ENCODE peak calls at places on chromosomes 12 and 14, in nine cellular contexts. One of them, this sample, is unnamed.

GRCh38 chr12:21580748-21581495 is 23.7 kb downstream of the GYS2 start:
- DNase-seq in activated CD4-positive, alpha-beta T cell treated with anti-CD3 and anti-CD28 coated beads for 24 hours: no peak
- DNase-seq in stimulated activated CD4-positive, alpha-beta T cell treated with anti-CD3 and anti-CD28 coated beads, Interleukin-4, amount 100 ng/mL, for 48 hours: no peak
- DNase-seq in head of caudate nucleus: no peak
- DNase-seq in GM04504: no peak
- DNase-seq in iris pigment epithelial cell: no peak
- DNase-seq in dermis microvascular lymphatic vessel endothelial cell: no peak
- DNase-seq in AG04450: no peak
- DNase-seq in neural crest cell: no peak
- DNase-seq in this sample: no peak

GRCh38 chr12:89346741-89347324 is 5.5 kb downstream of the DUSP6 start:
- DNase-seq in activated CD4-positive, alpha-beta T cell treated with anti-CD3 and anti-CD28 coated beads for 24 hours: no peak
- DNase-seq in dermis microvascular lymphatic vessel endothelial cell: peak
- DNase-seq in GM04504: no peak
- DNase-seq in AG04450: no peak
- DNase-seq in neural crest cell: no peak
- DNase-seq in head of caudate nucleus: no peak
- DNase-seq in stimulated activated CD4-positive, alpha-beta T cell treated with anti-CD3 and anti-CD28 coated beads, Interleukin-4, amount 100 ng/mL, for 48 hours: no peak
- DNase-seq in iris pigment epithelial cell: peak
- DNase-seq in this sample: no peak

GRCh38 chr12:15590180-15590826 is 198.9 kb downstream of the EPS8 start:
- DNase-seq in GM04504: peak
- DNase-seq in neural crest cell: peak
- DNase-seq in head of caudate nucleus: peak
- DNase-seq in AG04450: peak
- DNase-seq in dermis microvascular lymphatic vessel endothelial cell: peak
- DNase-seq in iris pigment epithelial cell: peak
- DNase-seq in activated CD4-positive, alpha-beta T cell treated with anti-CD3 and anti-CD28 coated beads for 24 hours: peak
- DNase-seq in stimulated activated CD4-positive, alpha-beta T cell treated with anti-CD3 and anti-CD28 coated beads, Interleukin-4, amount 100 ng/mL, for 48 hours: peak
- DNase-seq in this sample: peak

GRCh38 chr12:129900306-129900705 is 3.5 kb downstream of the TMEM132D start:
- DNase-seq in neural crest cell: no peak
- DNase-seq in stimulated activated CD4-positive, alpha-beta T cell treated with anti-CD3 and anti-CD28 coated beads, Interleukin-4, amount 100 ng/mL, for 48 hours: no peak
- DNase-seq in head of caudate nucleus: no peak
- DNase-seq in iris pigment epithelial cell: no peak
- DNase-seq in dermis microvascular lymphatic vessel endothelial cell: no peak
- DNase-seq in AG04450: no peak
- DNase-seq in GM04504: no peak
- DNase-seq in activated CD4-positive, alpha-beta T cell treated with anti-CD3 and anti-CD28 coated beads for 24 hours: no peak
- DNase-seq in this sample: no peak

GRCh38 chr12:89225401-89225800 is 126.9 kb downstream of the DUSP6 start:
- DNase-seq in activated CD4-positive, alpha-beta T cell treated with anti-CD3 and anti-CD28 coated beads for 24 hours: peak
- DNase-seq in iris pigment epithelial cell: peak
- DNase-seq in GM04504: peak
- DNase-seq in head of caudate nucleus: no peak
- DNase-seq in neural crest cell: no peak
- DNase-seq in stimulated activated CD4-positive, alpha-beta T cell treated with anti-CD3 and anti-CD28 coated beads, Interleukin-4, amount 100 ng/mL, for 48 hours: peak
- DNase-seq in AG04450: no peak
- DNase-seq in dermis microvascular lymphatic vessel endothelial cell: peak
- DNase-seq in this sample: no peak

GRCh38 chr12:83046019-83046418 is 359.3 kb downstream of the TMTC2 start:
- DNase-seq in GM04504: no peak
- DNase-seq in stimulated activated CD4-positive, alpha-beta T cell treated with anti-CD3 and anti-CD28 coated beads, Interleukin-4, amount 100 ng/mL, for 48 hours: no peak
- DNase-seq in iris pigment epithelial cell: no peak
- DNase-seq in activated CD4-positive, alpha-beta T cell treated with anti-CD3 and anti-CD28 coated beads for 24 hours: no peak
- DNase-seq in head of caudate nucleus: no peak
- DNase-seq in AG04450: no peak
- DNase-seq in neural crest cell: no peak
- DNase-seq in dermis microvascular lymphatic vessel endothelial cell: no peak
- DNase-seq in this sample: no peak

GRCh38 chr12:112946236-112947000 is 8.1 kb downstream of the OAS3 start:
- DNase-seq in activated CD4-positive, alpha-beta T cell treated with anti-CD3 and anti-CD28 coated beads for 24 hours: no peak
- DNase-seq in stimulated activated CD4-positive, alpha-beta T cell treated with anti-CD3 and anti-CD28 coated beads, Interleukin-4, amount 100 ng/mL, for 48 hours: no peak
- DNase-seq in iris pigment epithelial cell: no peak
- DNase-seq in AG04450: no peak
- DNase-seq in neural crest cell: no peak
- DNase-seq in GM04504: no peak
- DNase-seq in head of caudate nucleus: no peak
- DNase-seq in dermis microvascular lymphatic vessel endothelial cell: no peak
- DNase-seq in this sample: no peak

GRCh38 chr14:101844219-101844618 is 82.7 kb downstream of the PPP2R5C start:
- DNase-seq in activated CD4-positive, alpha-beta T cell treated with anti-CD3 and anti-CD28 coated beads for 24 hours: no peak
- DNase-seq in AG04450: no peak
- DNase-seq in stimulated activated CD4-positive, alpha-beta T cell treated with anti-CD3 and anti-CD28 coated beads, Interleukin-4, amount 100 ng/mL, for 48 hours: no peak
- DNase-seq in GM04504: no peak
- DNase-seq in neural crest cell: no peak
- DNase-seq in iris pigment epithelial cell: no peak
- DNase-seq in head of caudate nucleus: no peak
- DNase-seq in dermis microvascular lymphatic vessel endothelial cell: no peak
- DNase-seq in this sample: no peak

GRCh38 chr14:74257988-74258704 is 18.9 kb downstream of the VSX2 start:
- DNase-seq in AG04450: no peak
- DNase-seq in dermis microvascular lymphatic vessel endothelial cell: no peak
- DNase-seq in neural crest cell: no peak
- DNase-seq in GM04504: no peak
- DNase-seq in stimulated activated CD4-positive, alpha-beta T cell treated with anti-CD3 and anti-CD28 coated beads, Interleukin-4, amount 100 ng/mL, for 48 hours: no peak
- DNase-seq in activated CD4-positive, alpha-beta T cell treated with anti-CD3 and anti-CD28 coated beads for 24 hours: no peak
- DNase-seq in head of caudate nucleus: peak
- DNase-seq in iris pigment epithelial cell: no peak
- DNase-seq in this sample: no peak

GRCh38 chr12:71392521-71393145 is 47.0 kb upstream of the LGR5 start:
- DNase-seq in dermis microvascular lymphatic vessel endothelial cell: peak
- DNase-seq in GM04504: peak
- DNase-seq in activated CD4-positive, alpha-beta T cell treated with anti-CD3 and anti-CD28 coated beads for 24 hours: no peak
- DNase-seq in head of caudate nucleus: no peak
- DNase-seq in stimulated activated CD4-positive, alpha-beta T cell treated with anti-CD3 and anti-CD28 coated beads, Interleukin-4, amount 100 ng/mL, for 48 hours: no peak
- DNase-seq in neural crest cell: peak
- DNase-seq in iris pigment epithelial cell: peak
- DNase-seq in AG04450: peak
- DNase-seq in this sample: peak

GRCh38 chr14:78005325-78005724 is 164.8 kb upstream of the NRXN3 start:
- DNase-seq in dermis microvascular lymphatic vessel endothelial cell: no peak
- DNase-seq in neural crest cell: no peak
- DNase-seq in activated CD4-positive, alpha-beta T cell treated with anti-CD3 and anti-CD28 coated beads for 24 hours: no peak
- DNase-seq in GM04504: no peak
- DNase-seq in iris pigment epithelial cell: peak
- DNase-seq in AG04450: no peak
- DNase-seq in head of caudate nucleus: no peak
- DNase-seq in stimulated activated CD4-positive, alpha-beta T cell treated with anti-CD3 and anti-CD28 coated beads, Interleukin-4, amount 100 ng/mL, for 48 hours: no peak
- DNase-seq in this sample: no peak

GRCh38 chr14:71693373-71693772 is 238.9 kb upstream of the RGS6 start:
- DNase-seq in AG04450: peak
- DNase-seq in stimulated activated CD4-positive, alpha-beta T cell treated with anti-CD3 and anti-CD28 coated beads, Interleukin-4, amount 100 ng/mL, for 48 hours: no peak
- DNase-seq in neural crest cell: no peak
- DNase-seq in dermis microvascular lymphatic vessel endothelial cell: no peak
- DNase-seq in head of caudate nucleus: no peak
- DNase-seq in GM04504: peak
- DNase-seq in activated CD4-positive, alpha-beta T cell treated with anti-CD3 and anti-CD28 coated beads for 24 hours: no peak
- DNase-seq in iris pigment epithelial cell: peak
- DNase-seq in this sample: no peak

GRCh38 chr12:111418594-111418880 is 12.8 kb downstream of the SH2B3 start:
- DNase-seq in GM04504: no peak
- DNase-seq in head of caudate nucleus: no peak
- DNase-seq in activated CD4-positive, alpha-beta T cell treated with anti-CD3 and anti-CD28 coated beads for 24 hours: no peak
- DNase-seq in AG04450: no peak
- DNase-seq in dermis microvascular lymphatic vessel endothelial cell: no peak
- DNase-seq in neural crest cell: no peak
- DNase-seq in stimulated activated CD4-positive, alpha-beta T cell treated with anti-CD3 and anti-CD28 coated beads, Interleukin-4, amount 100 ng/mL, for 48 hours: no peak
- DNase-seq in iris pigment epithelial cell: no peak
- DNase-seq in this sample: no peak

GRCh38 chr12:26056335-26056734 is 68.5 kb downstream of the BHLHE41 start:
- DNase-seq in dermis microvascular lymphatic vessel endothelial cell: peak
- DNase-seq in head of caudate nucleus: no peak
- DNase-seq in stimulated activated CD4-positive, alpha-beta T cell treated with anti-CD3 and anti-CD28 coated beads, Interleukin-4, amount 100 ng/mL, for 48 hours: no peak
- DNase-seq in activated CD4-positive, alpha-beta T cell treated with anti-CD3 and anti-CD28 coated beads for 24 hours: no peak
- DNase-seq in AG04450: no peak
- DNase-seq in neural crest cell: no peak
- DNase-seq in iris pigment epithelial cell: peak
- DNase-seq in GM04504: no peak
- DNase-seq in this sample: no peak

GRCh38 chr12:62714409-62715075 is 220.4 kb downstream of the PPM1H start:
- DNase-seq in activated CD4-positive, alpha-beta T cell treated with anti-CD3 and anti-CD28 coated beads for 24 hours: no peak
- DNase-seq in GM04504: no peak
- DNase-seq in head of caudate nucleus: peak
- DNase-seq in stimulated activated CD4-positive, alpha-beta T cell treated with anti-CD3 and anti-CD28 coated beads, Interleukin-4, amount 100 ng/mL, for 48 hours: no peak
- DNase-seq in iris pigment epithelial cell: no peak
- DNase-seq in dermis microvascular lymphatic vessel endothelial cell: no peak
- DNase-seq in neural crest cell: no peak
- DNase-seq in AG04450: no peak
- DNase-seq in this sample: no peak

GRCh38 chr12:116194935-116195431 is 82.5 kb downstream of the MED13L start:
- DNase-seq in GM04504: no peak
- DNase-seq in head of caudate nucleus: no peak
- DNase-seq in activated CD4-positive, alpha-beta T cell treated with anti-CD3 and anti-CD28 coated beads for 24 hours: peak
- DNase-seq in stimulated activated CD4-positive, alpha-beta T cell treated with anti-CD3 and anti-CD28 coated beads, Interleukin-4, amount 100 ng/mL, for 48 hours: peak
- DNase-seq in neural crest cell: no peak
- DNase-seq in iris pigment epithelial cell: no peak
- DNase-seq in AG04450: no peak
- DNase-seq in dermis microvascular lymphatic vessel endothelial cell: peak
- DNase-seq in this sample: no peak

GRCh38 chr14:96053600-96054381 is 14.6 kb downstream of the C14orf132 start:
- DNase-seq in neural crest cell: no peak
- DNase-seq in stimulated activated CD4-positive, alpha-beta T cell treated with anti-CD3 and anti-CD28 coated beads, Interleukin-4, amount 100 ng/mL, for 48 hours: no peak
- DNase-seq in iris pigment epithelial cell: peak
- DNase-seq in AG04450: peak
- DNase-seq in activated CD4-positive, alpha-beta T cell treated with anti-CD3 and anti-CD28 coated beads for 24 hours: no peak
- DNase-seq in GM04504: peak
- DNase-seq in head of caudate nucleus: peak
- DNase-seq in dermis microvascular lymphatic vessel endothelial cell: no peak
- DNase-seq in this sample: no peak

GRCh38 chr14:102392506-102392905 is 29.8 kb downstream of the TECPR2 start:
- DNase-seq in neural crest cell: no peak
- DNase-seq in AG04450: no peak
- DNase-seq in GM04504: peak
- DNase-seq in dermis microvascular lymphatic vessel endothelial cell: no peak
- DNase-seq in activated CD4-positive, alpha-beta T cell treated with anti-CD3 and anti-CD28 coated beads for 24 hours: no peak
- DNase-seq in iris pigment epithelial cell: peak
- DNase-seq in stimulated activated CD4-positive, alpha-beta T cell treated with anti-CD3 and anti-CD28 coated beads, Interleukin-4, amount 100 ng/mL, for 48 hours: no peak
- DNase-seq in head of caudate nucleus: no peak
- DNase-seq in this sample: no peak

GRCh38 chr12:3333991-3334391 is 157.0 kb upstream of the PRMT8 start:
- DNase-seq in iris pigment epithelial cell: no peak
- DNase-seq in stimulated activated CD4-positive, alpha-beta T cell treated with anti-CD3 and anti-CD28 coated beads, Interleukin-4, amount 100 ng/mL, for 48 hours: no peak
- DNase-seq in activated CD4-positive, alpha-beta T cell treated with anti-CD3 and anti-CD28 coated beads for 24 hours: no peak
- DNase-seq in neural crest cell: no peak
- DNase-seq in head of caudate nucleus: no peak
- DNase-seq in AG04450: no peak
- DNase-seq in dermis microvascular lymphatic vessel endothelial cell: no peak
- DNase-seq in GM04504: no peak
- DNase-seq in this sample: no peak

GRCh38 chr14:89053303-89053702 is 228.9 kb downstream of the TTC8 start:
- DNase-seq in AG04450: no peak
- DNase-seq in GM04504: no peak
- DNase-seq in dermis microvascular lymphatic vessel endothelial cell: no peak
- DNase-seq in stimulated activated CD4-positive, alpha-beta T cell treated with anti-CD3 and anti-CD28 coated beads, Interleukin-4, amount 100 ng/mL, for 48 hours: no peak
- DNase-seq in iris pigment epithelial cell: no peak
- DNase-seq in neural crest cell: no peak
- DNase-seq in activated CD4-positive, alpha-beta T cell treated with anti-CD3 and anti-CD28 coated beads for 24 hours: no peak
- DNase-seq in head of caudate nucleus: no peak
- DNase-seq in this sample: no peak

GRCh38 chr12:56987551-56988053 is 18.7 kb downstream of the ZBTB39 start:
- DNase-seq in head of caudate nucleus: peak
- DNase-seq in activated CD4-positive, alpha-beta T cell treated with anti-CD3 and anti-CD28 coated beads for 24 hours: peak
- DNase-seq in stimulated activated CD4-positive, alpha-beta T cell treated with anti-CD3 and anti-CD28 coated beads, Interleukin-4, amount 100 ng/mL, for 48 hours: peak
- DNase-seq in GM04504: peak
- DNase-seq in dermis microvascular lymphatic vessel endothelial cell: peak
- DNase-seq in iris pigment epithelial cell: peak
- DNase-seq in neural crest cell: peak
- DNase-seq in AG04450: peak
- DNase-seq in this sample: peak

GRCh38 chr14:93146119-93146518 is 30.4 kb upstream of the ITPK1 start:
- DNase-seq in GM04504: no peak
- DNase-seq in stimulated activated CD4-positive, alpha-beta T cell treated with anti-CD3 and anti-CD28 coated beads, Interleukin-4, amount 100 ng/mL, for 48 hours: no peak
- DNase-seq in iris pigment epithelial cell: no peak
- DNase-seq in AG04450: no peak
- DNase-seq in head of caudate nucleus: no peak
- DNase-seq in dermis microvascular lymphatic vessel endothelial cell: no peak
- DNase-seq in activated CD4-positive, alpha-beta T cell treated with anti-CD3 and anti-CD28 coated beads for 24 hours: no peak
- DNase-seq in neural crest cell: no peak
- DNase-seq in this sample: no peak

GRCh38 chr12:44774815-44775411 is 101.2 kb downstream of the NELL2 start:
- DNase-seq in stimulated activated CD4-positive, alpha-beta T cell treated with anti-CD3 and anti-CD28 coated beads, Interleukin-4, amount 100 ng/mL, for 48 hours: peak
- DNase-seq in GM04504: no peak
- DNase-seq in head of caudate nucleus: peak
- DNase-seq in activated CD4-positive, alpha-beta T cell treated with anti-CD3 and anti-CD28 coated beads for 24 hours: peak
- DNase-seq in AG04450: no peak
- DNase-seq in neural crest cell: peak
- DNase-seq in dermis microvascular lymphatic vessel endothelial cell: peak
- DNase-seq in iris pigment epithelial cell: peak
- DNase-seq in this sample: peak

GRCh38 chr14:50985816-50986396 is 41.6 kb upstream of the PYGL start:
- DNase-seq in AG04450: no peak
- DNase-seq in neural crest cell: no peak
- DNase-seq in head of caudate nucleus: no peak
- DNase-seq in stimulated activated CD4-positive, alpha-beta T cell treated with anti-CD3 and anti-CD28 coated beads, Interleukin-4, amount 100 ng/mL, for 48 hours: no peak
- DNase-seq in dermis microvascular lymphatic vessel endothelial cell: no peak
- DNase-seq in GM04504: no peak
- DNase-seq in activated CD4-positive, alpha-beta T cell treated with anti-CD3 and anti-CD28 coated beads for 24 hours: no peak
- DNase-seq in iris pigment epithelial cell: no peak
- DNase-seq in this sample: no peak

GRCh38 chr14:19874842-19875241 is at the start of gene OR4K2:
- DNase-seq in AG04450: no peak
- DNase-seq in neural crest cell: no peak
- DNase-seq in head of caudate nucleus: no peak
- DNase-seq in activated CD4-positive, alpha-beta T cell treated with anti-CD3 and anti-CD28 coated beads for 24 hours: no peak
- DNase-seq in iris pigment epithelial cell: no peak
- DNase-seq in stimulated activated CD4-positive, alpha-beta T cell treated with anti-CD3 and anti-CD28 coated beads, Interleukin-4, amount 100 ng/mL, for 48 hours: no peak
- DNase-seq in GM04504: no peak
- DNase-seq in dermis microvascular lymphatic vessel endothelial cell: no peak
- DNase-seq in this sample: no peak

GRCh38 chr12:75812341-75813018 is 219.1 kb downstream of the PHLDA1 start:
- DNase-seq in stimulated activated CD4-positive, alpha-beta T cell treated with anti-CD3 and anti-CD28 coated beads, Interleukin-4, amount 100 ng/mL, for 48 hours: no peak
- DNase-seq in neural crest cell: no peak
- DNase-seq in dermis microvascular lymphatic vessel endothelial cell: no peak
- DNase-seq in AG04450: peak
- DNase-seq in GM04504: peak
- DNase-seq in activated CD4-positive, alpha-beta T cell treated with anti-CD3 and anti-CD28 coated beads for 24 hours: no peak
- DNase-seq in iris pigment epithelial cell: peak
- DNase-seq in head of caudate nucleus: no peak
- DNase-seq in this sample: no peak

GRCh38 chr14:105488781-105489606 is 2.1 kb upstream of the TEDC1 start:
- DNase-seq in iris pigment epithelial cell: no peak
- DNase-seq in AG04450: no peak
- DNase-seq in GM04504: no peak
- DNase-seq in dermis microvascular lymphatic vessel endothelial cell: no peak
- DNase-seq in stimulated activated CD4-positive, alpha-beta T cell treated with anti-CD3 and anti-CD28 coated beads, Interleukin-4, amount 100 ng/mL, for 48 hours: no peak
- DNase-seq in neural crest cell: no peak
- DNase-seq in head of caudate nucleus: no peak
- DNase-seq in activated CD4-positive, alpha-beta T cell treated with anti-CD3 and anti-CD28 coated beads for 24 hours: no peak
- DNase-seq in this sample: no peak

GRCh38 chr12:32896438-32897275 is at the start of gene PKP2:
- DNase-seq in head of caudate nucleus: no peak
- DNase-seq in GM04504: no peak
- DNase-seq in neural crest cell: peak
- DNase-seq in activated CD4-positive, alpha-beta T cell treated with anti-CD3 and anti-CD28 coated beads for 24 hours: no peak
- DNase-seq in AG04450: no peak
- DNase-seq in dermis microvascular lymphatic vessel endothelial cell: peak
- DNase-seq in iris pigment epithelial cell: peak
- DNase-seq in stimulated activated CD4-positive, alpha-beta T cell treated with anti-CD3 and anti-CD28 coated beads, Interleukin-4, amount 100 ng/mL, for 48 hours: no peak
- DNase-seq in this sample: peak

GRCh38 chr14:54348001-54348611 is 48.7 kb upstream of the CDKN3 start:
- DNase-seq in activated CD4-positive, alpha-beta T cell treated with anti-CD3 and anti-CD28 coated beads for 24 hours: no peak
- DNase-seq in neural crest cell: peak
- DNase-seq in GM04504: no peak
- DNase-seq in dermis microvascular lymphatic vessel endothelial cell: peak
- DNase-seq in iris pigment epithelial cell: peak
- DNase-seq in stimulated activated CD4-positive, alpha-beta T cell treated with anti-CD3 and anti-CD28 coated beads, Interleukin-4, amount 100 ng/mL, for 48 hours: no peak
- DNase-seq in AG04450: no peak
- DNase-seq in head of caudate nucleus: no peak
- DNase-seq in this sample: peak

GRCh38 chr12:105626653-105627052 is 296.2 kb downstream of the C12orf75 start:
- DNase-seq in AG04450: no peak
- DNase-seq in dermis microvascular lymphatic vessel endothelial cell: no peak
- DNase-seq in neural crest cell: no peak
- DNase-seq in activated CD4-positive, alpha-beta T cell treated with anti-CD3 and anti-CD28 coated beads for 24 hours: no peak
- DNase-seq in GM04504: no peak
- DNase-seq in stimulated activated CD4-positive, alpha-beta T cell treated with anti-CD3 and anti-CD28 coated beads, Interleukin-4, amount 100 ng/mL, for 48 hours: no peak
- DNase-seq in iris pigment epithelial cell: no peak
- DNase-seq in head of caudate nucleus: no peak
- DNase-seq in this sample: no peak

GRCh38 chr14:91154851-91155625 is 41.2 kb downstream of the DGLUCY start:
- DNase-seq in AG04450: peak
- DNase-seq in neural crest cell: no peak
- DNase-seq in GM04504: peak
- DNase-seq in head of caudate nucleus: no peak
- DNase-seq in iris pigment epithelial cell: peak
- DNase-seq in dermis microvascular lymphatic vessel endothelial cell: peak
- DNase-seq in stimulated activated CD4-positive, alpha-beta T cell treated with anti-CD3 and anti-CD28 coated beads, Interleukin-4, amount 100 ng/mL, for 48 hours: no peak
- DNase-seq in activated CD4-positive, alpha-beta T cell treated with anti-CD3 and anti-CD28 coated beads for 24 hours: no peak
- DNase-seq in this sample: peak

This sample was measured in HEK293T.